ENCODE peak calls at places on chromosomes 12 and 14, in four cellular contexts. I is transverse colon, Z is prostate gland, V is endothelial cell of umbilical vein. R is an unnamed sample.

GRCh38 chr14:105117257-105117646 is 51.3 kb downstream of the JAG2 start:
- DNase-seq in V (no peak), Z (no peak), I (no peak), R (no peak)

GRCh38 chr12:28035483-28035882 is 63.0 kb upstream of the PTHLH start:
- DNase-seq in I (no peak), V (peak; percentile 63), Z (no peak), R (no peak)

GRCh38 chr12:60872850-60873713 is 1277.3 kb downstream of the SLC16A7 start:
- DNase-seq in V (no peak), Z (no peak), I (no peak), R (no peak)

GRCh38 chr12:99066726-99067125 is 421.6 kb downstream of the APAF1 start:
- DNase-seq in I (no peak), Z (no peak), V (no peak), R (no peak)

GRCh38 chr14:101761881-101762529 is 496 bp downstream of the PPP2R5C start:
- DNase-seq in I (peak; percentile 59), Z (peak; percentile 37), V (peak; percentile 24), R (no peak)

GRCh38 chr14:60482743-60483142 is 3.1 kb downstream of the C14orf39 start:
- DNase-seq in V (no peak), I (no peak), Z (no peak), R (no peak)

GRCh38 chr12:91023326-91024004 is 18.7 kb upstream of the EPYC start:
- DNase-seq in Z (no peak), V (no peak), I (no peak), R (no peak)

GRCh38 chr12:68572650-68573049 is 38.0 kb upstream of the RAP1B start:
- DNase-seq in I (no peak), Z (no peak), V (no peak), R (no peak)

GRCh38 chr12:66921151-66921550 is 242.3 kb upstream of the GRIP1 start:
- DNase-seq in I (no peak), V (no peak), Z (peak; percentile 68), R (no peak)

GRCh38 chr14:70920608-70921007 is 13.3 kb downstream of the PCNX1 start:
- DNase-seq in V (peak; percentile 39), I (no peak), Z (no peak), R (no peak)

GRCh38 chr14:73245401-73246325 is 8.4 kb downstream of the PAPLN start:
- DNase-seq in Z (no peak), I (peak; percentile 65), V (peak; percentile 39), R (no peak)

GRCh38 chr12:124041907-124042306 is 68.9 kb downstream of the ZNF664 start:
- DNase-seq in V (no peak), Z (no peak), I (no peak), R (no peak)

GRCh38 chr12:106585862-106586534 is 3.2 kb downstream of the RFX4 start:
- DNase-seq in Z (no peak), I (no peak), V (no peak), R (no peak)

GRCh38 chr14:51094282-51094821 is 553 bp downstream of the TRIM9 start:
- DNase-seq in Z (no peak), I (no peak), V (no peak), R (no peak)

GRCh38 chr14:84482256-84483071 is 1047.5 kb upstream of the FLRT2 start:
- DNase-seq in Z (no peak), V (peak; percentile 71), I (no peak), R (no peak)

GRCh38 chr12:130764073-130764472 is 48.0 kb upstream of the RIMBP2 start:
- DNase-seq in Z (no peak), V (peak; percentile 7), I (no peak), R (no peak)

GRCh38 chr14:69246331-69246730 is 13.6 kb upstream of the GALNT16 start:
- DNase-seq in I (no peak), Z (no peak), V (no peak), R (no peak)

GRCh38 chr14:89899917-89900680 is 54.4 kb downstream of the EFCAB11 start:
- DNase-seq in Z (no peak), I (no peak), V (peak; percentile 35), R (no peak)

GRCh38 chr12:9590441-9590840 is 17.3 kb downstream of the KLRB1 start:
- DNase-seq in Z (no peak), V (no peak), I (no peak), R (no peak)

GRCh38 chr12:9587903-9588600 is 19.7 kb downstream of the KLRB1 start:
- DNase-seq in I (no peak), V (no peak), Z (no peak), R (no peak)

GRCh38 chr12:9588749-9589148 is 19.0 kb downstream of the KLRB1 start:
- DNase-seq in Z (no peak), V (peak; percentile 0), I (no peak), R (no peak)
- TF ChIP-seq POLR2AphosphoS5 in Z (no peak), V (no peak), I (no peak), R (no peak)

GRCh38 chr12:29146201-29146600 is 2.9 kb upstream of the FAR2 start:
- DNase-seq in V (no peak), I (no peak), Z (no peak), R (no peak)

GRCh38 chr12:29148065-29148957 is 767 bp upstream of the FAR2 start:
- DNase-seq in I (peak; percentile 71), Z (no peak), V (peak; percentile 20), R (no peak)

GRCh38 chr12:29149691-29150382 is 759 bp downstream of the FAR2 start:
- DNase-seq in Z (no peak), I (peak; percentile 38), V (no peak), R (no peak)

GRCh38 chr12:29152223-29152868 is 3.3 kb downstream of the FAR2 start:
- DNase-seq in V (no peak), Z (no peak), I (no peak), R (no peak)

GRCh38 chr12:29148958-29149690 is at the start of gene FAR2:
- DNase-seq in I (peak; percentile 77), Z (no peak), V (peak; percentile 61), R (no peak)
- TF ChIP-seq POLR2AphosphoS5 in I (peak; percentile 56), Z (no peak), V (peak; percentile 74), R (peak; percentile 11)

GRCh38 chr14:52265248-52265647 is 2.2 kb upstream of the PTGDR start:
- DNase-seq in V (peak; percentile 61), I (no peak), Z (no peak), R (no peak)
- TF ChIP-seq POLR2AphosphoS5 in V (peak; percentile 49), I (no peak), Z (no peak), R (no peak)

GRCh38 chr14:99479903-99480855 is 480 bp downstream of the SETD3 start:
- DNase-seq in V (peak; percentile 58), Z (peak; percentile 22), I (peak; percentile 63), R (peak; percentile 49)
- TF ChIP-seq POLR2AphosphoS5 in V (no peak), Z (peak; percentile 22), I (peak; percentile 60), R (no peak)

GRCh38 chr12:104416160-104416559 is 40.6 kb upstream of the CHST11 start:
- DNase-seq in V (no peak), I (no peak), Z (no peak), R (no peak)
- TF ChIP-seq POLR2AphosphoS5 in V (no peak), I (no peak), Z (no peak), R (no peak)

DNA sequence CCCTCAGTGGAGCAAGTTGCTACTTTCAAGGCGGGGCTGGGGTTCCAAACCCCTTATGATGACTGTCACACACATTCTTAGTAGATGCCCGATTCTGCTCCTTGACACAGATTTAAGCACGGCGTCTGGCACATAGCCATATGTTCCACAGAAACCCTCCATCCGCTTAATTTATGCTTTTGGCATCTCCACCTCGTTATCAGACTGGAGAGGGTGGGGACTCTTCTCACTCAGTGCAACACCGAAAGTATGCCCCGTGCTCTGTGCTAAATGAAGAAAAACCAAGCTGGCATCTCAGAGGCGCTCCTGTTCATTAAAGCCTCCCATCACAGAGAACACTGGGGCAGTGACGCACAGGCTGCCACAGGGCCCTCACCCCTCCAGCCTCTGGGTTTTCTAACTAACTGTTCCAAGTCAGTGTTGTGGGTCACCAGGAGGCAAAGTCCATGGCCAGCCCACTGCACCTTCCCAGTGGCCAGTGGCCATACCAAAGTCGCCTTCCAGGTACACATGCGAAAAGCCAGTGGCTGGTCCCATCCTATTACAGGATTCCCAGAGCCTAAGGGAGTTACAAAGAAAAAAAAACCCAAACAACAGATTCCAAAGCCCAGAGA is 27.3 kb downstream of the CCDC88C start:
- DNase-seq in Z (no peak), I (no peak), V (no peak), R (no peak)
- TF ChIP-seq POLR2AphosphoS5 in Z (no peak), I (no peak), V (no peak), R (no peak)

GRCh38 chr14:91308337-91308736 is 63.8 kb upstream of the GPR68 start:
- DNase-seq in I (no peak), V (peak; percentile 56), Z (no peak), R (no peak)

GRCh38 chr14:91309756-91310280 is 65.3 kb upstream of the GPR68 start:
- DNase-seq in Z (no peak), V (no peak), I (no peak), R (no peak)

GRCh38 chr14:91311284-91311662 is 66.8 kb upstream of the GPR68 start:
- DNase-seq in I (peak; percentile 55), V (no peak), Z (no peak), R (no peak)

GRCh38 chr14:91313154-91313850 is 68.8 kb upstream of the GPR68 start:
- DNase-seq in I (no peak), Z (no peak), V (no peak), R (no peak)

DNA sequence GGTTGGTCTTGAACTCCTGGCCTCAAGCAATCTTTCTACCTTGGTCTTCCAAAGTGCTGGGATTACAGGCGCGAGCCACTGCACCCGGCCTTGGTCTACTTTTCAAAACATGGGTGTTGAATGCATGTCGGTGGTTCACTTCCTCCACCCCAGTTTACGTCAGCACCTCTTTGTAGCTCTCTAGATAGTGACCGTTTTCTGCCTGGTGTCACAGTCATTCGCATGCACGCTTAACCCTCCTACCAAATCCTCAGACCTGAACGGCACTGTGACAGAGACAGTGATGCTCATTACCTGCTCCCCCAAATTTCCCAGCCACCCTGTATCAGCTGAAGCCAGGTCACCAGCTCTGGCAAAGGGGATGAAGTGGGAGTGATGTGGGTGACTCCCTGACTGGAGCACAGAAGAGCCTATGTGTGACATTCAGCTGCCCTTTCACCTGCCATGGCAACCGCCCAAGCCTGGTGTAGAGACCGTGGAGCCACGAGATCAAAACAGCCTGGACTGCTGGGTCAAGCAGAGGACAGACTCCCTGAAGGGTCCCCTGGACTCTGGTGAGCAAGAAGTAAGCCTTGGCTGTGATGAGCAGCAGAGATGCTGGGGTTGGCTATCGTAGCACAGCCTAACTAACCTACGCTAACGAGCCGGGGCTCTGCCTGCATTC is 66.2 kb upstream of the GPR68 start:
- DNase-seq in I (no peak), V (no peak), Z (no peak), R (no peak)
- TF ChIP-seq POLR2AphosphoS5 in I (no peak), V (no peak), Z (no peak), R (no peak)

R was measured in breast epithelium.